ENCODE peak calls at places on chromosomes 12 and 14, in five cellular contexts. P, G, Y, H and O are unnamed samples.

GRCh38 chr12:93862424-93862823 is 185.2 kb downstream of the CRADD start:
- DNase-seq in P (no peak), G (no peak), Y (no peak), H (no peak), O (no peak)

GRCh38 chr14:93736378-93737014 is 51.8 kb downstream of the PRIMA1 start:
- DNase-seq in P (no peak), G (peak; percentile 16), Y (no peak), H (no peak), O (no peak)

GRCh38 chr14:55705651-55706340 is 125.8 kb downstream of the KTN1 start:
- DNase-seq in P (no peak), G (peak; percentile 6), Y (no peak), H (no peak), O (no peak)

GRCh38 chr12:65532744-65533143 is 254.3 kb downstream of the MSRB3 start:
- DNase-seq in P (peak; percentile 53), G (peak; percentile 13), Y (no peak), H (no peak), O (no peak)

GRCh38 chr14:24233538-24233866 is 773 bp downstream of the GMPR2 start:
- DNase-seq in P (no peak), G (peak; percentile 64), Y (peak; percentile 16), H (no peak), O (no peak)

GRCh38 chr12:65817866-65818265 is 6.4 kb upstream of the HMGA2 start:
- DNase-seq in P (no peak), G (no peak), Y (no peak), H (no peak), O (no peak)

GRCh38 chr12:104695453-104696148 is 238.9 kb downstream of the CHST11 start:
- DNase-seq in P (no peak), G (no peak), Y (no peak), H (no peak), O (peak; percentile 73)

GRCh38 chr12:14072952-14073351 is 91.5 kb upstream of the GRIN2B start:
- DNase-seq in P (no peak), G (no peak), Y (no peak), H (no peak), O (no peak)

GRCh38 chr12:101564912-101565311 is 29.9 kb upstream of the MYBPC1 start:
- DNase-seq in P (no peak), G (no peak), Y (peak; percentile 38), H (peak; percentile 1), O (no peak)

GRCh38 chr12:98594050-98594853 is 766 bp downstream of the SLC25A3 start:
- DNase-seq in P (no peak), G (no peak), Y (peak; percentile 45), H (peak; percentile 36), O (no peak)

GRCh38 chr14:95337052-95337595 is 17.4 kb upstream of the CLMN start:
- DNase-seq in P (no peak), G (no peak), Y (no peak), H (no peak), O (no peak)

GRCh38 chr12:52204095-52204930 is 12.5 kb upstream of the KRT80 start:
- DNase-seq in P (no peak), G (no peak), Y (no peak), H (no peak), O (no peak)

GRCh38 chr12:52206309-52207040 is 14.7 kb upstream of the KRT80 start:
- DNase-seq in P (no peak), G (no peak), Y (no peak), H (no peak), O (no peak)

GRCh38 chr12:52205584-52206308 is 13.9 kb upstream of the KRT80 start:
- DNase-seq in P (no peak), G (no peak), Y (no peak), H (no peak), O (no peak)

GRCh38 chr12:52203126-52203921 is 11.5 kb upstream of the KRT80 start:
- DNase-seq in P (no peak), G (peak; percentile 63), Y (peak; percentile 20), H (peak; percentile 63), O (no peak)

DNA sequence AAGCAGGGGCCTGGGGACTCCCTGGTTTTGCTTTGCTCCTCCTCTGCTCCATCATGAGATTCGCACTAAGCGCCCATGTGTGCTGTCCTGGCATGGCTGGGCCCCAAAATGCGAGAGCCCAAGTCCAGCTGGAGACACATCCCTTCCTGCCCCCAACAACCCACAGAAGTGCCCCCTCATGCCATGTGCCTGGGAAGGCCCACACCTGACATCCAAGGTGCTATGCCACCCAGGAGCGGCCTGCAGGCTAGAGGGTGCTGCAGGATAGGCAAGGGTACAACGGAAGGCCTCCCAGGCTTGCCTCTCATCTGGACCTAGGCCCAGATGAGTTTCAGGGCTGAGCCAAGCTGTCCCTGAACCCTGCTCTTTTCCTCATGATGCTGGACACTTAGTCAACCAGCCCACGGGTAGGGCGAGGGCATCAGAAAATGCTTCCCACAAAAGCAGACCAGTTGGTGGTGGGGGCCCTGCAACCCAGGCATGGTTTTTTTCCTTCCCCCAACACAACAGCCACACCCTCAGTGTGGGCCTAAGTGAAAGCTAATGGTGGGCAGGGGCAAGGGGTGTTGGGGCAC is 13.2 kb upstream of the KRT80 start:
- DNase-seq in P (no peak), G (no peak), Y (no peak), H (no peak), O (no peak)
- TF ChIP-seq FOXM1 in P (no peak), G (no peak), Y (no peak), H (no peak), O (no peak)

DNA sequence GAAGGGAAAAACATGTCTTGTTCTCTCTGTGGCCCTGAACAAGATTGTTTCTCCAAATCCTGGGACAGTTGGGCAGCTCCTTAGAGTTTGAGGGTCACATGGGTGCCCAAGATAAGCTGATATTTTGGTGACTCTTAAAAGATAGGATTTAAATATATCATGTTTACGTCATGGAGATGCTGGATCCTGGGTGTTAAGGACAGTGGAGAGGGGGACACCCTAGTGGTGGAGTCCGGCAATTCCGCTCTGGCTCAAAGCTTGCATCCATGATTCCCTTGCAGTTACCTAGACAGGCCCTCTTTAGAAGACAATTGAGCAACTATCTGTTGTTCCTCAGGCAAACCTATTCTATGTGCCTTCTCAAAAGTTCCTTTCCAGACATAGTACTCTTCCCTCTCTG is 101.8 kb downstream of the CMKLR1 start:
- DNase-seq in P (peak; percentile 30), G (peak; percentile 7), Y (peak; percentile 59), H (no peak), O (no peak)
- TF ChIP-seq FOXM1 in P (no peak), G (no peak), Y (no peak), H (no peak), O (no peak)

GRCh38 chr14:26395726-26396125 is 202.1 kb downstream of the NOVA1 start:
- DNase-seq in P (no peak), G (no peak), Y (no peak), H (no peak), O (no peak)

GRCh38 chr14:26394114-26394855 is 203.5 kb downstream of the NOVA1 start:
- DNase-seq in P (no peak), G (no peak), Y (no peak), H (peak; percentile 23), O (no peak)

GRCh38 chr14:26389646-26390508 is 208.0 kb downstream of the NOVA1 start:
- DNase-seq in P (peak; percentile 23), G (no peak), Y (no peak), H (no peak), O (no peak)

GRCh38 chr14:26392498-26392897 is 205.3 kb downstream of the NOVA1 start:
- DNase-seq in P (no peak), G (no peak), Y (no peak), H (no peak), O (no peak)
- TF ChIP-seq FOXM1 in P (no peak), G (no peak), Y (no peak), H (no peak), O (no peak)

GRCh38 chr12:120748242-120748641 is 22.6 kb downstream of the ACADS start:
- DNase-seq in P (no peak), G (peak; percentile 34), Y (no peak), H (no peak), O (no peak)
- TF ChIP-seq FOXM1 in P (no peak), G (no peak), Y (no peak), H (no peak), O (no peak)

GRCh38 chr12:26768611-26769603 is 64.1 kb downstream of the ITPR2 start:
- DNase-seq in P (no peak), G (peak; percentile 98), Y (no peak), H (no peak), O (no peak)
- TF ChIP-seq FOXM1 in P (no peak), G (no peak), Y (no peak), H (no peak), O (no peak)

GRCh38 chr12:50088577-50089335 is 3.6 kb downstream of the SMARCD1 start:
- DNase-seq in P (peak; percentile 59), G (peak; percentile 68), Y (peak; percentile 73), H (peak; percentile 65), O (peak; percentile 37)

GRCh38 chr12:50087995-50088394 is 2.9 kb downstream of the SMARCD1 start:
- DNase-seq in P (no peak), G (peak; percentile 70), Y (no peak), H (no peak), O (no peak)

GRCh38 chr12:50087159-50087558 is 2.0 kb downstream of the SMARCD1 start:
- DNase-seq in P (no peak), G (no peak), Y (no peak), H (no peak), O (no peak)

GRCh38 chr12:50089730-50090129 is 4.6 kb downstream of the SMARCD1 start:
- DNase-seq in P (no peak), G (no peak), Y (no peak), H (no peak), O (no peak)

DNA sequence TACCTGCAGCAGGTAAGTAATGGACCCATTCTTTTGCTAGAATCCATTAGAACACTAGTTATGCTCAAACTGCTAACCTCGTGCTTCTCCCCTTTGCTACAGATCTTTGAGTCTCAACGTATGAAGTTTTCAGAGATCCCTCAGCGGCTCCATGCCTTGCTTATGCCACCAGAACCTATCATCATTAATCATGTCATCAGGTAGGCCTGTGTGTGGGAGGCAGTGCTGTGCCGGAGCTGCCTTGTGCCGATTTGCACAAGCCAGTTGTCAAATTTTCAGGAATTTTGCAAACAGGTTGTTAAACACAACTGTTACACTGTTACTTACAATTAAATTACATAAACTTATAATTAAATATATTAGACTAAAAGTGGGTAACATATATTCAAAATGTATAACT is 5.2 kb downstream of the SMARCD1 start:
- DNase-seq in P (no peak), G (no peak), Y (no peak), H (no peak), O (no peak)
- TF ChIP-seq FOXM1 in P (no peak), G (no peak), Y (no peak), H (no peak), O (no peak)

GRCh38 chr14:47366006-47366405 is 309.4 kb downstream of the MDGA2 start:
- DNase-seq in P (no peak), G (no peak), Y (no peak), H (no peak), O (no peak)

GRCh38 chr14:47365248-47365647 is 310.2 kb downstream of the MDGA2 start:
- DNase-seq in P (no peak), G (no peak), Y (no peak), H (no peak), O (no peak)
- TF ChIP-seq FOXM1 in P (no peak), G (no peak), Y (no peak), H (no peak), O (no peak)

GRCh38 chr12:16148938-16149337 is 128.5 kb downstream of the SLC15A5 start:
- DNase-seq in P (no peak), G (no peak), Y (no peak), H (no peak), O (no peak)
- TF ChIP-seq FOXM1 in P (no peak), G (no peak), Y (no peak), H (no peak), O (no peak)